ENCODE peak calls at places on chromosomes 1 and 21, in five cellular contexts. C is mucosa of descending colon, W is pancreas, T is fibroblast of lung, M is aorta. J is an unnamed sample.

GRCh38 chr1:244050835-244051444 is at the start of gene ZBTB18:
- DNase-seq in M (no peak), C (no peak), W (no peak), T (peak; percentile 70), J (no peak)

GRCh38 chr21:16570196-16570595 is 840.4 kb downstream of the USP25 start:
- DNase-seq in M (no peak), W (no peak), T (no peak), C (no peak), J (no peak)

GRCh38 chr21:40793057-40793456 is 53.9 kb downstream of the DSCAM start:
- DNase-seq in C (no peak), M (no peak), T (no peak), W (no peak), J (no peak)

GRCh38 chr21:31543191-31543590 is 116.3 kb upstream of the SOD1 start:
- DNase-seq in C (no peak), T (peak; percentile 95), M (peak; percentile 47), W (no peak), J (no peak)

GRCh38 chr1:234369784-234370183 is 3.5 kb upstream of the COA6 start:
- DNase-seq in W (no peak), C (no peak), M (no peak), T (peak; percentile 63), J (no peak)

GRCh38 chr1:157137051-157137772 is 983 bp downstream of the ETV3 start:
- DNase-seq in T (peak; percentile 12), W (no peak), M (no peak), C (no peak), J (no peak)

GRCh38 chr1:204205486-204205885 is 8.3 kb downstream of the GOLT1A start:
- DNase-seq in T (no peak), C (no peak), M (no peak), W (no peak), J (no peak)

GRCh38 chr1:34060331-34060730 is 104.7 kb downstream of the CSMD2 start:
- DNase-seq in T (no peak), M (no peak), C (no peak), W (no peak), J (no peak)

GRCh38 chr1:60134706-60135105 is 61.1 kb upstream of the C1orf87 start:
- DNase-seq in T (no peak), W (no peak), C (no peak), M (no peak), J (no peak)

GRCh38 chr1:114113801-114114750 is 39.6 kb downstream of the SYT6 start:
- DNase-seq in W (no peak), C (peak; percentile 28), M (peak; percentile 69), T (no peak), J (no peak)

GRCh38 chr1:143661418-143662120 is 310.2 kb downstream of the FAM72C start:
- DNase-seq in M (no peak), W (no peak), T (no peak), C (no peak), J (no peak)

GRCh38 chr1:215399787-215400186 is 167.3 kb upstream of the KCTD3 start:
- DNase-seq in T (no peak), M (no peak), C (no peak), W (no peak), J (no peak)

GRCh38 chr1:41802532-41803501 is 115.9 kb downstream of the HIVEP3 start:
- DNase-seq in W (no peak), M (peak; percentile 91), C (peak; percentile 42), T (no peak), J (peak; percentile 87)

GRCh38 chr1:4309676-4310320 is 344.6 kb upstream of the AJAP1 start:
- DNase-seq in T (no peak), W (no peak), C (no peak), M (no peak), J (no peak)
- H3K9me3 ChIP-seq in T (no peaks in the 10 kb centered on the region), W (no peaks in the 10 kb centered on the region), C (peaks cover 10% of the 10 kb centered on the region), M (peaks cover 3% of the 10 kb centered on the region), J (peaks cover 18% of the 10 kb centered on the region)

DNA sequence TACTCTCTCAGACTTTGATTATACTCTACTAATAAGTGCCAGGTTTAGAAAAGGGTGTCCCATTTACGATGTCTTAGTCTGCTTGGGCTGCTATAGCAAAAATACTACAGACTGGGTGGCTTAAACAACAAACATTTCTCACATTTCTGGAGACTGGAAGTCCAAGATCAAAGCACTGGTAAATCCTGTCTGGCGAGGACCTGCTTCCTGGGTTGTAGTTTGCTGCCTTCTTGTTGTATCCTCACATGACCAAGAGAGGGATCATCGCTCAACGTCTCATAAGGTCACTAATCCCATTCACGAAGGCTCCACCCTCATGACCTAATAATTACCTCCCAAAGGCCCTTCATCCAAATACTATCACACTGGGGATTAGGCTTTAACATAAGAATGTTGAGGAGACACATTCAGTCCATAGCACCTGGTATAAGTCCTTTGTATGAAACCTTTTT is 12.0 kb downstream of the PRDX6 start:
- DNase-seq in T (no peak), W (no peak), M (no peak), C (no peak), J (no peak)
- H3K9me3 ChIP-seq in T (no peaks in the 10 kb centered on the region), W (no peaks in the 10 kb centered on the region), M (no peaks in the 10 kb centered on the region), C (no peaks in the 10 kb centered on the region), J (no peaks in the 10 kb centered on the region)

GRCh38 chr21:28392436-28392835 is 600.2 kb downstream of the LTN1 start:
- DNase-seq in W (no peak), C (no peak), T (no peak), M (no peak), J (no peak)

GRCh38 chr21:28396421-28396820 is 596.3 kb downstream of the LTN1 start:
- DNase-seq in C (no peak), M (no peak), T (no peak), W (peak; percentile 26), J (peak; percentile 34)

GRCh38 chr21:28393279-28393678 is 599.4 kb downstream of the LTN1 start:
- DNase-seq in M (no peak), C (peak; percentile 71), W (peak; percentile 47), T (no peak), J (no peak)

GRCh38 chr21:28387220-28387619 is 605.5 kb downstream of the LTN1 start:
- DNase-seq in M (no peak), C (no peak), T (no peak), W (no peak), J (no peak)

GRCh38 chr21:28391938-28392337 is 600.7 kb downstream of the LTN1 start:
- DNase-seq in T (no peak), M (no peak), C (no peak), W (no peak), J (no peak)
- H3K9me3 ChIP-seq in T (no peaks in the 10 kb centered on the region), M (no peaks in the 10 kb centered on the region), C (no peaks in the 10 kb centered on the region), W (no peaks in the 10 kb centered on the region), J (no peaks in the 10 kb centered on the region)

DNA sequence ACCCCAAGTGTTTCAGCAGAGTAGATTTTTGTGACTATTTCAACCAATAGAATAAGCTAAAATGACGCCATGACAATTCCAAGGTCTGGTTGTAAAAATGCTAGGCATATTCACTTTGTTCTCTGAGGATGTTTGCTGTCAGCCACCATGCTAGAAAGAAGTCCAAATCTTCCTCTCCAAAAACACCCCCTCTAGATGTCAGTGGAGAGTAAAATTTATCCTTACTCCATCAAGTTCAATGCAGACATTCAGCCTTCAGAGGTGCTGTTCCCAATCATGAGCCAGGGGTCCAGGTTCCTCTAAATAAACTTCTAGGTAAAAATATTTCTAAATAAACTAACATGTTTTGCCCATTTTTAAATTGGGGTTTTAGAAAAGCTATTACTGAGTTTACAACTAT is 395.4 kb upstream of the ADAMTS5 start:
- DNase-seq in W (no peak), M (no peak), T (peak; percentile 26), C (no peak), J (no peak)
- H3K9me3 ChIP-seq in W (no peaks in the 10 kb centered on the region), M (peaks cover 1% of the 10 kb centered on the region), T (no peaks in the 10 kb centered on the region), C (no peaks in the 10 kb centered on the region), J (no peaks in the 10 kb centered on the region)

GRCh38 chr1:21294266-21295058 is 4.2 kb upstream of the ECE1 start:
- DNase-seq in W (no peak), T (no peak), C (peak; percentile 65), M (peak; percentile 65), J (peak; percentile 95)

GRCh38 chr1:21291964-21292363 is 1.7 kb upstream of the ECE1 start:
- DNase-seq in M (no peak), C (no peak), W (no peak), T (no peak), J (no peak)

GRCh38 chr1:21293537-21294265 is 3.4 kb upstream of the ECE1 start:
- DNase-seq in T (no peak), W (no peak), M (no peak), C (no peak), J (peak; percentile 86)

GRCh38 chr1:21292503-21292990 is 2.3 kb upstream of the ECE1 start:
- DNase-seq in T (no peak), M (no peak), W (no peak), C (no peak), J (no peak)

DNA sequence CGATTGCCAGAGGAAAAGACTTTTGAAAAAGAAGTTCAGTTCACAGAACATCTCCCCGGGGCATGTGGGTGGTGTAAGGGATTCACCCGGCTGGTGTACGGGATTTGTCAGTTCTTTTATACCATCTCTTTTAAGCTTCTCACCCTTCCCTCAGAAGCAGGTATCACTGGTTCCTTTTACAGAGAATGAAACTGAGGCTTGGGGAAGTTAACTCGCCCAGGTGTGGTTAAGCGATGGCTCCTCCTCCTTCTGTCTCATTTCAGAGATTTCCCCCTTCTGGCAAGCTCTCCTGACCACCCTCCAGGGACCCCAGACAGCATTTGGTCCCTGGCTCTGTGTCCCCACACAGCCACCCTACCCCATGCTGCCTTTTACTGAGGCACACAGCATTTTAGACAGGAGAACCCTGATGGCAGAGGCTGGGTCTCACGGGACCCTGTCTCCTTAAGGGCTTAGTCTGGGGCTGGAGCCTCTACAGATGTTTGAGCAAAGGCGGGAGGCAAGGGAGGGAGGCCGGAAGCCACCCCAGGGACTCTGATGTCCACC is 2.8 kb upstream of the ECE1 start:
- DNase-seq in W (no peak), C (no peak), M (no peak), T (no peak), J (no peak)
- H3K9me3 ChIP-seq in W (no peaks in the 10 kb centered on the region), C (no peaks in the 10 kb centered on the region), M (no peaks in the 10 kb centered on the region), T (no peaks in the 10 kb centered on the region), J (no peaks in the 10 kb centered on the region)

DNA sequence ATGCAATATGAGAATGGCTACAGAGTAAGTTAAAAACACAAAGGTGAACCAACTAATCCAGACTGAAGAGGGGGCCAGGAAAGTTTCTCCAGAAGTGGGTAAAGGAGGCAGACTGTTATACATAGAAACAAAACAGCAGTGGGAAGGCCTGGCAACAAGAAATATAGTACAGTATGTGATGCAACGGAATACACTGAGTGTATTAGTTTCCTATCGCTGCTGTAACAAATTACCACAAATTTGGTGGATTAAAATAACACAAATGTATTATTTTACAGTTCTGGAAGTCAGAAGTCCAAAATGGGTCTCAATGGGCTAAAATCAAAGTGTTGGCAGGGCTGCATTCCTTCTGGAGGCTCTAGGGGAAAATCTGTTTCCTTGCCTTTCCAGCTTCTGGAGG is 95.2 kb downstream of the ZSWIM5 start:
- DNase-seq in T (no peak), M (no peak), W (no peak), C (no peak), J (no peak)
- H3K9me3 ChIP-seq in T (no peaks in the 10 kb centered on the region), M (no peaks in the 10 kb centered on the region), W (no peaks in the 10 kb centered on the region), C (no peaks in the 10 kb centered on the region), J (no peaks in the 10 kb centered on the region)

GRCh38 chr1:227654431-227654830 is 80.7 kb downstream of the JMJD4 start:
- DNase-seq in T (peak; percentile 2), M (no peak), W (no peak), C (no peak), J (no peak)
- H3K9me3 ChIP-seq in T (peaks cover 5% of the 10 kb centered on the region), M (peaks cover 13% of the 10 kb centered on the region), W (peaks cover 33% of the 10 kb centered on the region), C (peaks cover 100% of the 10 kb centered on the region), J (peaks cover 57% of the 10 kb centered on the region)

J was measured in spleen.